ENCODE peak calls at places on chromosomes 7 and 10, in ten cellular contexts. T, O, E, W, D, X, S, Z, L and V are unnamed samples.

GRCh38 chr7:100680589-100681271 is 7.2 kb downstream of the GNB2 start:
- DNase-seq in Z (peak), X (no peak), S (no peak), D (no peak), W (no peak), O (no peak), T (no peak), E (no peak), L (no peak), V (no peak)

GRCh38 chr10:91788527-91788926 is 9.7 kb upstream of the TNKS2 start:
- DNase-seq in O (no peak), E (no peak), D (peak), Z (no peak), S (no peak), T (no peak), L (no peak), W (no peak), X (no peak), V (no peak)

GRCh38 chr10:82190432-82191260 is 315.7 kb downstream of the NRG3 start:
- DNase-seq in Z (no peak), W (no peak), O (peak), T (no peak), S (no peak), X (no peak), L (no peak), E (no peak), D (no peak), V (no peak)

GRCh38 chr10:93746844-93747284 is 10.9 kb upstream of the LGI1 start:
- DNase-seq in D (peak), Z (no peak), S (no peak), T (peak), E (no peak), W (peak), L (peak), O (peak), X (no peak), V (no peak)

GRCh38 chr7:80392229-80393169 is 119.4 kb downstream of the GNAT3 start:
- DNase-seq in O (peak), E (no peak), X (no peak), S (no peak), L (peak), Z (no peak), T (peak), D (no peak), W (peak), V (no peak)

GRCh38 chr10:79424221-79425073 is 21.0 kb downstream of the ZCCHC24 start:
- DNase-seq in Z (peak), O (no peak), T (no peak), S (no peak), W (no peak), E (no peak), L (no peak), D (no peak), X (no peak), V (no peak)

GRCh38 chr7:4042402-4042801 is 639.7 kb upstream of the FOXK1 start:
- DNase-seq in O (no peak), W (no peak), L (peak), T (no peak), S (no peak), Z (no peak), X (no peak), E (no peak), D (no peak), V (no peak)

GRCh38 chr10:35456175-35456574 is 119.9 kb downstream of the CCNY start:
- DNase-seq in E (no peak), S (no peak), X (no peak), D (no peak), Z (no peak), T (no peak), W (no peak), O (no peak), L (no peak), V (no peak)

GRCh38 chr7:121744877-121745276 is 128.1 kb upstream of the PTPRZ1 start:
- DNase-seq in W (no peak), E (no peak), O (no peak), Z (no peak), T (no peak), X (no peak), D (no peak), L (no peak), S (no peak), V (no peak)

GRCh38 chr10:76408646-76409045 is 977.2 kb downstream of the LRMDA start:
- DNase-seq in E (no peak), T (no peak), X (no peak), D (no peak), O (no peak), S (no peak), L (no peak), W (no peak), Z (no peak), V (no peak)

GRCh38 chr10:131961777-131962450 is 19.8 kb downstream of the BNIP3 start:
- DNase-seq in O (no peak), D (no peak), X (no peak), Z (peak), W (no peak), L (no peak), T (no peak), S (no peak), E (no peak), V (no peak)

GRCh38 chr10:28800144-28800543 is 122.8 kb downstream of the BAMBI start:
- DNase-seq in X (no peak), T (no peak), D (no peak), S (no peak), L (no peak), Z (no peak), O (no peak), W (no peak), E (no peak), V (no peak)

GRCh38 chr10:103280505-103280904 is 3.6 kb downstream of the INA start:
- DNase-seq in E (no peak), S (no peak), O (no peak), Z (no peak), X (no peak), D (no peak), T (no peak), L (no peak), W (no peak), V (no peak)

GRCh38 chr10:71015674-71016073 is 127.3 kb upstream of the PCBD1 start:
- DNase-seq in T (no peak), W (no peak), O (peak), L (no peak), D (no peak), Z (no peak), E (no peak), X (no peak), S (no peak), V (no peak)

GRCh38 chr7:69659964-69660363 is 61.7 kb downstream of the AUTS2 start:
- DNase-seq in O (no peak), L (no peak), T (no peak), W (no peak), Z (no peak), E (no peak), X (no peak), D (peak), S (no peak), V (no peak)

GRCh38 chr7:56092789-56093531 is at the start of gene PHKG1:
- DNase-seq in O (peak), W (peak), E (peak), X (no peak), D (peak), Z (peak), L (no peak), T (peak), S (no peak), V (no peak)

GRCh38 chr10:121165276-121165675 is 314.1 kb downstream of the WDR11 start:
- DNase-seq in S (no peak), L (no peak), Z (no peak), W (no peak), X (no peak), E (no peak), D (no peak), T (no peak), O (peak), V (no peak)

GRCh38 chr7:102814025-102814471 is 65.2 kb downstream of the FAM185A start:
- DNase-seq in X (no peak), Z (no peak), O (peak), E (no peak), W (no peak), S (no peak), T (no peak), D (no peak), L (no peak), V (no peak)

GRCh38 chr7:130009848-130010688 is 41.1 kb downstream of the ZC3HC1 start:
- DNase-seq in T (peak), E (no peak), X (no peak), O (peak), W (peak), Z (peak), L (no peak), D (no peak), S (no peak), V (no peak)